ENCODE peak calls at places on chromosomes 12 and 14, in nine cellular contexts. V is esophagus muscularis mucosa, M is stomach, O is K562, Y is ovary, B is endothelial cell of umbilical vein, T is gastrocnemius medialis, J is prostate gland, L is transverse colon. N is an unnamed sample. For H3K4me1 and H3K36me3, the result is how much of the 10 kb centered on the place peaks cover.

GRCh38 chr12:46553266-46553665 is 180.7 kb upstream of the SLC38A2 start:
- DNase-seq in V (no peak), M (no peak), O (no peak), Y (no peak), B (peak), T (peak), J (no peak), L (no peak), N (no peak)

GRCh38 chr12:100473050-100473715 is 483 bp upstream of the NR1H4 start:
- DNase-seq in V (no peak), M (no peak), O (no peak), Y (no peak), B (no peak), T (no peak), J (no peak), L (no peak), N (no peak)

GRCh38 chr12:55748230-55748993 is 5.5 kb downstream of the GDF11 start:
- DNase-seq in V (no peak), M (no peak), O (no peak), Y (no peak), B (no peak), T (no peak), J (no peak), L (no peak), N (no peak)

GRCh38 chr12:54932691-54933090 is 51.9 kb downstream of the TESPA1 start:
- DNase-seq in V (no peak), M (no peak), O (peak), Y (no peak), B (no peak), T (no peak), J (no peak), L (no peak), N (no peak)

GRCh38 chr14:89117017-89117416 is 292.6 kb downstream of the TTC8 start:
- DNase-seq in V (no peak), M (no peak), O (no peak), Y (no peak), B (no peak), T (no peak), J (no peak), L (no peak), N (no peak)

GRCh38 chr12:46609281-46609623 is 216.5 kb downstream of the SLC38A4 start:
- DNase-seq in V (no peak), M (no peak), O (no peak), Y (no peak), B (no peak), T (no peak), J (no peak), L (no peak), N (no peak)

GRCh38 chr12:25459541-25459951 is 93.5 kb downstream of the LMNTD1 start:
- DNase-seq in V (peak), M (no peak), O (no peak), Y (no peak), B (no peak), T (no peak), J (no peak), L (no peak), N (no peak)

GRCh38 chr12:76201758-76202157 is 117.3 kb upstream of the NAP1L1 start:
- DNase-seq in V (no peak), M (no peak), O (no peak), Y (no peak), B (no peak), T (no peak), J (no peak), L (no peak), N (no peak)

GRCh38 chr14:56918849-56919574 is 108.7 kb upstream of the OTX2 start:
- DNase-seq in V (no peak), M (no peak), O (no peak), Y (no peak), B (no peak), T (no peak), J (no peak), L (no peak), N (no peak)

GRCh38 chr12:69988601-69989194 is 163.7 kb downstream of the MYRFL start:
- DNase-seq in V (no peak), M (no peak), O (no peak), Y (no peak), B (peak), T (no peak), J (no peak), L (no peak), N (no peak)

GRCh38 chr12:6786416-6787094 is 2.8 kb upstream of the CD4 start:
- DNase-seq in V (no peak), M (no peak), O (no peak), Y (no peak), B (no peak), T (no peak), J (no peak), L (no peak), N (no peak)

GRCh38 chr14:82667501-82667900 is 1133.8 kb upstream of the SEL1L start:
- DNase-seq in V (no peak), M (no peak), O (no peak), Y (no peak), B (no peak), T (no peak), J (peak), L (no peak), N (no peak)

GRCh38 chr12:116916122-116916521 is 5.4 kb downstream of the FBXW8 start:
- DNase-seq in V (no peak), M (no peak), O (no peak), Y (no peak), B (no peak), T (no peak), J (no peak), L (no peak), N (no peak)

GRCh38 chr12:1842183-1842904 is 22.0 kb downstream of the LRTM2 start:
- DNase-seq in V (no peak), M (no peak), O (no peak), Y (peak), B (no peak), T (no peak), J (no peak), L (peak), N (no peak)

GRCh38 chr12:46299846-46300245 is 31.0 kb upstream of the SLC38A1 start:
- DNase-seq in V (no peak), M (no peak), O (no peak), Y (no peak), B (peak), T (no peak), J (no peak), L (no peak), N (no peak)

GRCh38 chr12:121238086-121238485 is 28.2 kb downstream of the P2RX4 start:
- DNase-seq in V (no peak), M (no peak), O (no peak), Y (no peak), B (no peak), T (no peak), J (no peak), L (no peak), N (no peak)

GRCh38 chr14:26870722-26871121 is 272.9 kb upstream of the NOVA1 start:
- DNase-seq in V (no peak), M (no peak), O (no peak), Y (no peak), B (no peak), T (peak), J (no peak), L (no peak), N (no peak)

GRCh38 chr14:77186911-77187648 is 5.5 kb downstream of the TMEM63C start:
- DNase-seq in V (no peak), M (peak), O (no peak), Y (no peak), B (no peak), T (no peak), J (no peak), L (peak), N (peak)

GRCh38 chr12:52615912-52616311 is 2.4 kb downstream of the KRT73 start:
- DNase-seq in V (peak), M (no peak), O (no peak), Y (no peak), B (no peak), T (no peak), J (no peak), L (no peak), N (no peak)

GRCh38 chr14:77181124-77181602 is 435 bp upstream of the TMEM63C start:
- DNase-seq in V (no peak), M (no peak), O (no peak), Y (no peak), B (no peak), T (no peak), J (no peak), L (peak), N (no peak)

GRCh38 chr14:61252354-61253063 is 28.6 kb downstream of the TMEM30B start:
- DNase-seq in V (peak), M (peak), O (peak), Y (peak), B (peak), T (peak), J (peak), L (peak), N (peak)

GRCh38 chr14:61262082-61262481 is 19.1 kb downstream of the TMEM30B start:
- DNase-seq in V (no peak), M (no peak), O (no peak), Y (no peak), B (no peak), T (no peak), J (no peak), L (no peak), N (no peak)

GRCh38 chr12:117985182-117985581 is 16.4 kb upstream of the KSR2 start:
- DNase-seq in V (no peak), M (no peak), O (no peak), Y (no peak), B (no peak), T (no peak), J (no peak), L (no peak), N (no peak)

GRCh38 chr14:24279301-24280186 is 8.1 kb upstream of the RABGGTA start:
- DNase-seq in V (no peak), M (no peak), O (no peak), Y (no peak), B (no peak), T (no peak), J (no peak), L (no peak), N (no peak)

DNA sequence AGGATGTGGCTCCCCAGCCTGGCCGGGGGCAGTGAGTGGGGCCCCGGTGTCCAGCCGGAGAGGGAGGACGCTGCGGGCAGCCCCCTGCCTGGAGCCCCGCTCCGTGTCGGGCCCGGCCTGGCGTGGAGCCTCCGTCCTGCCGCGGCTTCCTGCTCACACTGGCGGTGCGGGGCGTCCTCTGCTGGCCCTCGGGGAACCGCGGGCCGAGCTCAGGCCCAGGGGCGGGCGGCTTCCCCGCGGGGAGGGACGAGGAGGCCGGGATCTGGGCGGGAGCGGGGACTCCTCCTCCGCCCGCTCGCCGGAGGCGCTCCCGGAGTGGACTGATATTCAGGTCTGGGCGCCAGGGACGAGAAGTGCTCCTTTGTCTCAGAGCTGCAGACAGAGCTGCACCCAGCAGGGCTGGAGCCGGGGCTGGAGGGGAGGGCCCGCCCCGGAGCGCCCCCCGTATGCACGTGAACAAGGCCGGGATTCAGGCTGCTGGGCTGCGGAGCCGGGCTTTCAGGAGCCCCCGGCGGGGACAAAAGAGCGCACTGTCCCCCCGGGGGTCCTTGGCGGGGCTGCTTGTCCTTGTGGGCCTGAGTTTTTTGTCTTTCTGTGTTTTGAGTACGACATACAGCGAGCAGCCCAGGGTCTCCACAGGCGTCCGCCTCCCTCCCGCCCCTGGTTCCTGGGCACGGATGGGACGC is 2.3 kb downstream of the MMP17 start:
- DNase-seq in V (peak), M (peak), O (peak), Y (peak), B (peak), T (peak), J (peak), L (peak), N (peak)
- TF ChIP-seq POLR2A in V (no peak), M (no peak), O (no peak), Y (peak), B (no peak), T (no peak), J (no peak), L (peak), N (no peak)

GRCh38 chr12:96134200-96134599 is 60.0 kb upstream of the ELK3 start:
- DNase-seq in V (no peak), M (no peak), O (no peak), Y (no peak), B (no peak), T (no peak), J (no peak), L (no peak), N (no peak)
- H3K4me1 ChIP-seq in V (under half), M (under half), O (under half), Y (under half), B (under half), T (under half), J (under half), L (under half), N (under half)

GRCh38 chr12:119748512-119748911 is 80.6 kb downstream of the PRKAB1 start:
- DNase-seq in V (no peak), M (no peak), O (no peak), Y (no peak), B (no peak), T (no peak), J (no peak), L (no peak), N (no peak)
- H3K36me3 ChIP-seq in V (under half), M (under half), O (half or more), Y (under half), B (under half), T (under half), J (under half), L (under half), N (under half)

GRCh38 chr14:102140750-102141145 is 1.1 kb downstream of the WDR20 start:
- DNase-seq in V (no peak), M (no peak), O (no peak), Y (no peak), B (peak), T (no peak), J (no peak), L (no peak), N (no peak)

GRCh38 chr14:102140027-102140749 is 491 bp downstream of the WDR20 start:
- DNase-seq in V (no peak), M (peak), O (peak), Y (peak), B (peak), T (peak), J (peak), L (peak), N (peak)

GRCh38 chr14:102138935-102139247 is 806 bp upstream of the WDR20 start:
- DNase-seq in V (no peak), M (no peak), O (no peak), Y (peak), B (no peak), T (no peak), J (peak), L (no peak), N (no peak)

GRCh38 chr14:102138535-102138934 is 1.2 kb upstream of the WDR20 start:
- DNase-seq in V (no peak), M (no peak), O (no peak), Y (no peak), B (no peak), T (no peak), J (no peak), L (no peak), N (no peak)

DNA sequence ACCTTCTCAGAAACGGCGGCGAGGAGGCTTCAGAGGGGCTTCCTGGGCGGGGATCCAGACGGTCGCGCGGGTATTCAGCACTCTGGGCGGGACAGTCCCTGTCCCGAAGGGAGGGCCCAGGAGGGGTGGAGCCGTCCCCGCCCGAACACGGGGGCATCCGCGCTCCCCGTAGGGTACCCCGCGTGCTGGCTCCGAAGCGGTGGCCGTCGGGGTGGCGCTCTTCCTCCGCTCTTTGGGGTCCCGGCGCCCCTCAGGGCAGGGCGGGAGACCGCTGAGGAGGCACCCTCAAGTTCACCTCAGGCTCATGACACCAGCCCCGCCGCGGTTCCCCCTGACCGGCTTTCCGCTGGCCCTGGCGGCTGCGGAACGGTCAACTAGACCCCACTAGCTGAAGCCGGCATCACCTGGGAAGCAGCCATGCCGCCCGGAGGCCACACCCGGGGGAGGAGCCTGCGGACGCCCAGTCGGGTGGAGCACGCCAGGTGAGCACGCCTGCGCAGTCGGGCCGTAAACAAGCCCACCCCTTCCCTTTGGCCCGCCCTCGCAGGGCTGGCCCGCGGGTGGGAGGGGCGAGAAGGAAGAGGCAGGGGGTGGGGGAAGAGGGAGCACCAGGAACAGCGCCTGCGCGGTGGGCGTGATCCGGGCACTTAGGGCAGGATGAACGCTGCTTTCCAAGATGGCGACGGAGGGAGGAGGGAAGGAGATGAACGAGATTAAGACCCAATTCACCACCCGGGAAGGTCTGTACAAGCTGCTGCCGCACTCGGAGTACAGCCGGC is at the start of gene WDR20:
- DNase-seq in V (peak), M (peak), O (peak), Y (peak), B (peak), T (peak), J (peak), L (peak), N (peak)
- TF ChIP-seq POLR2A in V (no peak), M (no peak), O (peak), Y (peak), B (peak), T (peak), J (peak), L (peak), N (peak)

N was measured in testis.